ENCODE peak calls at places on chromosomes 2 and 18, in six cellular contexts. J is A549, N is IMR-90, V is aorta, A is Peyer's patch, C is breast epithelium. L is an unnamed sample. For H3K9me3, the result is how much of the 10 kb centered on the place peaks cover.

GRCh38 chr18:61988100-61988499 is 95.3 kb upstream of the RNF152 start:
- DNase-seq in V (no peak), J (no peak), N (peak), A (no peak), C (no peak), L (no peak)

GRCh38 chr18:76823574-76823973 is 1.2 kb downstream of the ZNF236 start:
- DNase-seq in A (peak), N (peak), C (no peak), V (no peak), J (peak), L (no peak)

GRCh38 chr2:215461836-215462532 is 26.1 kb upstream of the FN1 start:
- DNase-seq in A (no peak), V (no peak), J (no peak), C (no peak), N (peak), L (no peak)

GRCh38 chr2:70002241-70002896 is 40.9 kb upstream of the ASPRV1 start:
- DNase-seq in J (no peak), C (no peak), A (no peak), V (no peak), N (no peak), L (no peak)

GRCh38 chr2:200380139-200380561 is 73.7 kb downstream of the SPATS2L start:
- DNase-seq in N (peak), C (no peak), J (no peak), A (no peak), V (no peak), L (no peak)

GRCh38 chr2:62785216-62785615 is 79.7 kb downstream of the EHBP1 start:
- DNase-seq in C (no peak), J (no peak), N (peak), A (no peak), V (no peak), L (no peak)

GRCh38 chr18:33612632-33613031 is 34.6 kb downstream of the ASXL3 start:
- DNase-seq in A (no peak), V (no peak), J (no peak), N (no peak), C (no peak), L (no peak)

GRCh38 chr18:50203801-50204604 is 9.1 kb upstream of the MYO5B start:
- DNase-seq in C (no peak), V (no peak), J (peak), N (peak), A (peak), L (no peak)

GRCh38 chr2:141824790-141825189 is 306.0 kb downstream of the LRP1B start:
- DNase-seq in N (no peak), J (no peak), V (no peak), A (no peak), C (no peak), L (no peak)

GRCh38 chr18:68263481-68263880 is 451.4 kb downstream of the TMX3 start:
- DNase-seq in A (no peak), N (peak), V (no peak), C (no peak), J (no peak), L (no peak)

GRCh38 chr2:10285578-10286198 is 17.0 kb upstream of the HPCAL1 start:
- DNase-seq in A (no peak), C (peak), J (peak), N (peak), V (peak), L (no peak)

GRCh38 chr2:57217013-57217412 is 829.6 kb upstream of the VRK2 start:
- DNase-seq in N (no peak), V (no peak), J (no peak), A (no peak), C (no peak), L (no peak)

GRCh38 chr2:182066439-182067061 is 80.9 kb downstream of the PPP1R1C start:
- DNase-seq in V (no peak), J (no peak), A (no peak), N (peak), C (no peak), L (no peak)

GRCh38 chr18:59272971-59273935 is at the start of gene RAX:
- DNase-seq in N (no peak), C (no peak), A (no peak), V (no peak), J (peak), L (no peak)

GRCh38 chr2:126429129-126429528 is 226.8 kb upstream of the GYPC start:
- DNase-seq in J (no peak), A (no peak), V (no peak), N (no peak), C (no peak), L (no peak)

GRCh38 chr2:105237045-105237765 is 4.3 kb upstream of the GPR45 start:
- DNase-seq in C (no peak), A (no peak), V (no peak), J (no peak), N (no peak), L (no peak)

GRCh38 chr18:11689972-11690570 is 1.0 kb downstream of the GNAL start:
- DNase-seq in N (peak), J (peak), C (no peak), A (no peak), V (peak), L (no peak)

GRCh38 chr2:112150447-112150846 is 12.3 kb downstream of the FBLN7 start:
- DNase-seq in V (no peak), C (no peak), J (no peak), N (peak), A (no peak), L (no peak)

GRCh38 chr2:191128172-191128910 is 22.5 kb downstream of the STAT4 start:
- DNase-seq in C (no peak), N (no peak), J (no peak), V (no peak), A (no peak), L (no peak)

GRCh38 chr18:39200153-39200552 is 1634.6 kb upstream of the CELF4 start:
- DNase-seq in V (no peak), A (no peak), C (no peak), J (no peak), N (no peak), L (no peak)

GRCh38 chr2:241103176-241103595 is 1.1 kb upstream of the MTERF4 start:
- DNase-seq in C (no peak), J (no peak), A (no peak), V (no peak), N (no peak), L (no peak)

GRCh38 chr18:57802166-57802868 is 798 bp downstream of the ATP8B1 start:
- DNase-seq in A (peak), C (no peak), V (no peak), J (no peak), N (no peak), L (no peak)

DNA sequence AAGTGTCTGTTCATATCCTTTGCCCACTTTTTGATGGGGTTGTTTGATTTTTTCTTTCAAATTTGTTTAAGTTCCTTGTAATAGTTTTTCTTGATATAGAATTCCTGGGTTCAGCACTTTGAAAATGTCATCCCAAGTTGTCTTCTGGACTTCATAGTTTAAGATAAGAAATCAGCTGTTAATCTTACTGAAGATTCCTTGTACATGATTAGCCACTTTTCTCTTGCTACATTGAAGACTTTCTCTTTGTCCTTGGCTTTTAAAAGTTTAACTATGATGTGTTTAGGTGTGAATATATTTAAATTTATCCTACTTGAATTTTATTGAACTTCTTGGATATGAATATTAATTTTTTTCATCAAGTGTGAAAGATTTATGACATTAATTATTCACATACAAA is 387.2 kb upstream of the CWC22 start:
- DNase-seq in A (no peak), J (no peak), V (no peak), N (no peak), C (no peak), L (no peak)
- H3K9me3 ChIP-seq in A (under half), J (under half), V (under half), N (under half), C (under half), L (under half)

GRCh38 chr2:201701591-201701990 is 3.1 kb upstream of the MPP4 start:
- DNase-seq in C (no peak), A (no peak), J (no peak), V (no peak), N (no peak), L (no peak)
- H3K9me3 ChIP-seq in C (under half), A (under half), J (under half), V (under half), N (under half), L (under half)

GRCh38 chr2:225437319-225437718 is 37.8 kb downstream of the NYAP2 start:
- DNase-seq in N (no peak), V (no peak), A (no peak), C (no peak), J (no peak), L (no peak)

GRCh38 chr2:225434014-225434413 is 34.5 kb downstream of the NYAP2 start:
- DNase-seq in C (no peak), N (no peak), J (no peak), V (no peak), A (no peak), L (no peak)

GRCh38 chr2:225438263-225438662 is 38.8 kb downstream of the NYAP2 start:
- DNase-seq in J (no peak), C (no peak), V (no peak), N (no peak), A (no peak), L (no peak)
- H3K9me3 ChIP-seq in J (under half), C (under half), V (under half), N (under half), A (under half), L (under half)

GRCh38 chr2:3737128-3737527 is 33.8 kb downstream of the DCDC2C start:
- DNase-seq in C (no peak), V (no peak), J (no peak), N (no peak), A (no peak), L (no peak)

GRCh38 chr2:3738454-3738853 is 35.1 kb downstream of the DCDC2C start:
- DNase-seq in C (no peak), N (peak), V (no peak), J (peak), A (no peak), L (no peak)

GRCh38 chr2:3731829-3732228 is 28.5 kb downstream of the DCDC2C start:
- DNase-seq in A (no peak), J (no peak), N (no peak), V (no peak), C (no peak), L (no peak)

GRCh38 chr2:3739313-3739712 is 35.9 kb downstream of the DCDC2C start:
- DNase-seq in V (no peak), J (no peak), C (no peak), A (no peak), N (no peak), L (no peak)

DNA sequence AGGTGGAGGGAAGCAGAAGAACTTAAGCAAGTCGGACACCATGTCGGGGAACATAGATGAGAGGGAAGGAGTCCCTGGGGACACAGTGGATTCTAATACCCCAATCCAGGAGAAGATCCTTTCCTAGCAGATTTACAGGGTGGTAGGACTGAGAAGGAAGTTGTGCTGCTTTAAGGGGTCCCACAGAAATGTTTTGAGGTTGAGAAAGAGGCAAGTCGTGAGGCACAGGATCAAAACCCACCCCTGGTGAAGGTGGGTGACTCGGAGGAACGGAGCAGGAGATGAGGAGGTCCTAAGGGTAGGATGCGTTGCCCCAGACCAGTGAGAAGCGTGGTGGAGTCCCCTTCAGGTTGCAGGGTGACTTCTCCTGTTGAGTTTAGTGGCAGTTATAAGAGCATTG is 32.7 kb downstream of the DCDC2C start:
- DNase-seq in J (no peak), V (no peak), A (no peak), N (no peak), C (no peak), L (no peak)
- H3K9me3 ChIP-seq in J (under half), V (under half), A (under half), N (under half), C (under half), L (under half)

DNA sequence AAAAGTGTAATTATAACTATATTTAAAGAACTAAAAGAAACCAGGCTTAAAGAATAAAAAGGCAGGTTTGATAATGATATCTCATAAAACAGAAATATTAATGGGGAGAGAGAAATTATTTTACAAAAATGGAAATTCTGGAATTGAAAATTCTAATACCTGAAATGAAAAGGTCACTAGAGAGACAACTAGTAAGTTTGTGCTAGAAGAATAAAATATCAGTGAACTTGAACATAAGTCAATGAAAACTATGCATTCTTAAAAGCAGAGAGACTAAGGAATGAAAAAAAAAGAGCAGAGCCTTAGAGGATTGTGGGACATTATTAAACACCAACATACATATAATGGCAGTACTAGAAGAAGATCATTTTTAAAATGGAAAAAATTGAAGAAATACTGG is 1475.0 kb upstream of the ZEB2 start:
- DNase-seq in A (no peak), J (no peak), C (no peak), N (no peak), V (no peak), L (no peak)
- H3K9me3 ChIP-seq in A (under half), J (under half), C (under half), N (under half), V (under half), L (under half)

GRCh38 chr2:229032596-229033234 is 238.4 kb downstream of the PID1 start:
- DNase-seq in A (no peak), C (no peak), J (no peak), N (no peak), V (no peak), L (no peak)

GRCh38 chr2:229033816-229034215 is 237.3 kb downstream of the PID1 start:
- DNase-seq in C (no peak), A (no peak), J (no peak), V (no peak), N (no peak), L (no peak)
- H3K9me3 ChIP-seq in C (under half), A (under half), J (under half), V (under half), N (under half), L (under half)

GRCh38 chr2:230434677-230435324 is 18.8 kb downstream of the SP100 start:
- DNase-seq in V (no peak), C (no peak), J (no peak), A (no peak), N (no peak), L (no peak)

GRCh38 chr2:230435431-230435830 is 19.4 kb downstream of the SP100 start:
- DNase-seq in A (no peak), C (no peak), V (no peak), J (no peak), N (peak), L (no peak)

GRCh38 chr2:230425377-230425776 is 9.4 kb downstream of the SP100 start:
- DNase-seq in A (no peak), C (no peak), V (no peak), N (no peak), J (no peak), L (no peak)

GRCh38 chr2:230429513-230429912 is 13.5 kb downstream of the SP100 start:
- DNase-seq in A (no peak), C (no peak), N (no peak), J (no peak), V (no peak), L (no peak)

GRCh38 chr2:230430957-230431635 is 15.1 kb downstream of the SP100 start:
- DNase-seq in J (no peak), V (no peak), A (no peak), N (no peak), C (no peak), L (no peak)
- H3K9me3 ChIP-seq in J (under half), V (under half), A (under half), N (under half), C (under half), L (under half)

GRCh38 chr2:217138284-217138683 is 278.4 kb upstream of the TNP1 start:
- DNase-seq in J (no peak), V (no peak), A (no peak), N (no peak), C (no peak), L (no peak)
- H3K9me3 ChIP-seq in J (under half), V (under half), A (under half), N (under half), C (half or more), L (under half)

GRCh38 chr2:31674446-31674845 is 93.7 kb upstream of the SRD5A2 start:
- DNase-seq in A (no peak), V (no peak), N (no peak), C (no peak), J (no peak), L (no peak)
- H3K9me3 ChIP-seq in A (under half), V (under half), N (under half), C (half or more), J (under half), L (under half)

L was measured in T-helper 17 cell.